ENCODE peak calls at places on chromosomes 3 and 15, in seven cellular contexts. V, O, K, S, W, Z and C are unnamed samples.

GRCh38 chr3:94896994-94897393 is 834.1 kb downstream of the NSUN3 start:
- DNase-seq in V (no peak), O (no peak), W (no peak), Z (no peak), S (no peak), K (no peak), C (no peak)

GRCh38 chr15:75347222-75348033 is 589 bp downstream of the NEIL1 start:
- DNase-seq in Z (peak; percentile 79), O (no peak), V (peak; percentile 57), W (no peak), K (peak; percentile 74), S (peak; percentile 49), C (peak; percentile 82)

GRCh38 chr3:57052662-57053061 is 7.8 kb upstream of the SPATA12 start:
- DNase-seq in S (no peak), V (no peak), Z (no peak), K (no peak), O (no peak), W (no peak), C (no peak)

GRCh38 chr3:17642474-17642873 is 100.0 kb downstream of the TBC1D5 start:
- DNase-seq in S (no peak), Z (no peak), O (no peak), K (no peak), V (no peak), W (no peak), C (no peak)

GRCh38 chr3:138230525-138230924 is 43.4 kb downstream of the ARMC8 start:
- DNase-seq in O (no peak), S (peak; percentile 14), V (no peak), W (no peak), Z (no peak), K (no peak), C (no peak)

GRCh38 chr3:66403268-66403990 is 97.4 kb downstream of the LRIG1 start:
- DNase-seq in O (no peak), K (no peak), W (no peak), Z (no peak), V (no peak), S (no peak), C (no peak)

GRCh38 chr3:125032100-125032643 is 23.6 kb downstream of the HEG1 start:
- DNase-seq in O (no peak), W (no peak), V (peak; percentile 16), S (peak; percentile 45), K (no peak), Z (no peak), C (no peak)

GRCh38 chr3:42662813-42663535 is 9.5 kb downstream of the ZBTB47 start:
- DNase-seq in W (no peak), Z (no peak), V (no peak), O (no peak), S (no peak), K (no peak), C (no peak)

GRCh38 chr3:117010316-117010715 is 300.7 kb downstream of the TUSC7 start:
- DNase-seq in S (no peak), V (no peak), O (no peak), Z (no peak), W (peak; percentile 19), K (no peak), C (no peak)

GRCh38 chr15:66877558-66878285 is 175.7 kb downstream of the SMAD6 start:
- DNase-seq in K (peak; percentile 3), O (no peak), S (no peak), Z (no peak), W (no peak), V (no peak), C (no peak)

GRCh38 chr3:4978259-4978965 is 825 bp upstream of the BHLHE40 start:
- DNase-seq in W (peak; percentile 89), K (peak; percentile 84), Z (peak; percentile 95), S (peak; percentile 96), O (peak; percentile 98), V (peak; percentile 97), C (peak; percentile 97)

GRCh38 chr3:188869628-188870027 is 302.1 kb upstream of the TPRG1 start:
- DNase-seq in K (no peak), W (no peak), Z (no peak), S (no peak), V (no peak), O (no peak), C (no peak)

GRCh38 chr3:177894021-177894690 is 642.1 kb upstream of the KCNMB2 start:
- DNase-seq in V (no peak), S (no peak), W (no peak), Z (no peak), O (no peak), K (no peak), C (no peak)

GRCh38 chr3:183410280-183410679 is 18.1 kb downstream of the MCF2L2 start:
- DNase-seq in Z (no peak), V (no peak), S (no peak), K (no peak), W (no peak), O (no peak), C (no peak)

GRCh38 chr15:99967841-99968371 is 234.7 kb upstream of the LYSMD4 start:
- DNase-seq in K (no peak), Z (no peak), V (no peak), S (no peak), W (no peak), O (no peak), C (no peak)

GRCh38 chr15:62394079-62394478 is 229.0 kb upstream of the C2CD4B start:
- DNase-seq in S (no peak), W (no peak), Z (no peak), O (no peak), K (no peak), V (no peak), C (no peak)

GRCh38 chr15:29452881-29453731 is 183.5 kb upstream of the NSMCE3 start:
- DNase-seq in K (no peak), V (peak; percentile 69), S (no peak), Z (no peak), O (no peak), W (no peak), C (no peak)